ENCODE peak calls at places on chromosome 4, in five cellular contexts. One of them, this sample, is unnamed.
A peak's percentile ranks its signal among the peaks of the same experiment; 100 is the strongest.

GRCh38 chr4:924107-925096 is 7.7 kb downstream of the GAK start:
- DNase-seq in HCT116: no peak
- DNase-seq in SK-N-SH: peak; percentile 46
- DNase-seq in GM12878: peak; percentile 50
- DNase-seq in HepG2: no peak
- DNase-seq in this sample: no peak

GRCh38 chr4:184012937-184013336 is 107.8 kb downstream of the STOX2 start:
- DNase-seq in GM12878: no peak
- DNase-seq in SK-N-SH: peak; percentile 69
- DNase-seq in HepG2: no peak
- DNase-seq in HCT116: no peak
- DNase-seq in this sample: no peak

GRCh38 chr4:88660446-88661294 is 37.0 kb downstream of the NAP1L5 start:
- DNase-seq in SK-N-SH: no peak
- DNase-seq in HCT116: no peak
- DNase-seq in GM12878: no peak
- DNase-seq in HepG2: peak; percentile 27
- DNase-seq in this sample: no peak

GRCh38 chr4:168656055-168656660 is 159.3 kb downstream of the PALLD start:
- DNase-seq in GM12878: no peak
- DNase-seq in HepG2: no peak
- DNase-seq in SK-N-SH: no peak
- DNase-seq in HCT116: no peak
- DNase-seq in this sample: no peak

GRCh38 chr4:8232748-8233147 is 33.7 kb downstream of the SH3TC1 start:
- DNase-seq in GM12878: no peak
- DNase-seq in HepG2: no peak
- DNase-seq in SK-N-SH: no peak
- DNase-seq in HCT116: no peak
- DNase-seq in this sample: no peak

GRCh38 chr4:77819409-77819835 is 254 bp upstream of the CNOT6L start:
- DNase-seq in HCT116: no peak
- DNase-seq in HepG2: no peak
- DNase-seq in GM12878: no peak
- DNase-seq in SK-N-SH: peak; percentile 73
- DNase-seq in this sample: peak; percentile 2

GRCh38 chr4:120816385-120816784 is 106.1 kb downstream of the PRDM5 start:
- DNase-seq in HCT116: no peak
- DNase-seq in HepG2: no peak
- DNase-seq in GM12878: no peak
- DNase-seq in SK-N-SH: no peak
- DNase-seq in this sample: no peak

GRCh38 chr4:103802766-103803165 is 83.0 kb upstream of the TACR3 start:
- DNase-seq in HCT116: no peak
- DNase-seq in HepG2: no peak
- DNase-seq in SK-N-SH: no peak
- DNase-seq in GM12878: no peak
- DNase-seq in this sample: no peak

GRCh38 chr4:1232661-1233621 is 16.0 kb downstream of the CTBP1 start:
- DNase-seq in SK-N-SH: peak; percentile 96
- DNase-seq in HepG2: no peak
- DNase-seq in GM12878: no peak
- DNase-seq in HCT116: no peak
- DNase-seq in this sample: no peak

GRCh38 chr4:154033921-154034320 is 245.0 kb upstream of the SFRP2 start:
- DNase-seq in GM12878: no peak
- DNase-seq in HepG2: no peak
- DNase-seq in SK-N-SH: no peak
- DNase-seq in HCT116: no peak
- DNase-seq in this sample: no peak

GRCh38 chr4:150348079-150348478 is 233.9 kb upstream of the MAB21L2 start:
- DNase-seq in HepG2: no peak
- DNase-seq in SK-N-SH: no peak
- DNase-seq in GM12878: no peak
- DNase-seq in HCT116: peak; percentile 41
- DNase-seq in this sample: no peak

GRCh38 chr4:52883183-52883621 is 21.1 kb downstream of the RASL11B start:
- DNase-seq in HepG2: no peak
- DNase-seq in GM12878: no peak
- DNase-seq in SK-N-SH: no peak
- DNase-seq in HCT116: no peak
- DNase-seq in this sample: no peak

GRCh38 chr4:183180096-183180495 is 81.0 kb downstream of the WWC2 start:
- DNase-seq in SK-N-SH: no peak
- DNase-seq in HepG2: no peak
- DNase-seq in GM12878: no peak
- DNase-seq in HCT116: no peak
- DNase-seq in this sample: no peak

GRCh38 chr4:82591592-82591991 is 29.8 kb upstream of the TMEM150C start:
- DNase-seq in SK-N-SH: no peak
- DNase-seq in HepG2: no peak
- DNase-seq in GM12878: no peak
- DNase-seq in HCT116: no peak
- DNase-seq in this sample: no peak

GRCh38 chr4:68346461-68346860 is 3.4 kb downstream of the YTHDC1 start:
- DNase-seq in HCT116: no peak
- DNase-seq in SK-N-SH: no peak
- DNase-seq in GM12878: no peak
- DNase-seq in HepG2: peak; percentile 49
- DNase-seq in this sample: peak; percentile 52

GRCh38 chr4:68344049-68344448 is 5.8 kb downstream of the YTHDC1 start:
- DNase-seq in SK-N-SH: no peak
- DNase-seq in GM12878: no peak
- DNase-seq in HCT116: no peak
- DNase-seq in HepG2: no peak
- DNase-seq in this sample: no peak

GRCh38 chr4:68338625-68339024 is 11.3 kb downstream of the YTHDC1 start:
- DNase-seq in GM12878: no peak
- DNase-seq in HCT116: no peak
- DNase-seq in SK-N-SH: no peak
- DNase-seq in HepG2: no peak
- DNase-seq in this sample: no peak

GRCh38 chr4:68344785-68345184 is 5.1 kb downstream of the YTHDC1 start:
- DNase-seq in SK-N-SH: no peak
- DNase-seq in HCT116: no peak
- DNase-seq in GM12878: no peak
- DNase-seq in HepG2: no peak
- DNase-seq in this sample: no peak

DNA sequence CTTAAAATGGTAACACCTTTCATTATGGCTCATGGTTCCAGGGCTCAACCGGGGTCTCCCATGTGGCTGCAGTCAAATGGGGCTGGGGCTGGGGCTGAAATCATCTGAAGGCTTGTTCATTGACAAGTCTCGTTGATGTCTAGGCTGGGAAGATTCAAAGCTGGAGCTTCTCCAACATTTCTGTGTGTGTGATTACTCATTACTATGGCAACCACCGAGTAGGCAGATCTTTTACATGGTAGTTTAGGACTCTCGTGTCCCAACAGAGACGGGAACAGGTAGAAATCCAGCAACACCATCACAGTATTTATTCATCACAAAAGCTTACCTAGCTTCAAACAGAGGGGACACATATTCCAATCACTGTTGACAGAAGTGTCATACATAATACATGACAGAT is 7.8 kb downstream of the YTHDC1 start:
- DNase-seq in GM12878: no peak
- DNase-seq in HCT116: no peak
- DNase-seq in SK-N-SH: no peak
- DNase-seq in HepG2: no peak
- DNase-seq in this sample: no peak
- TF ChIP-seq JUND in GM12878: no peak
- TF ChIP-seq JUND in HCT116: no peak
- TF ChIP-seq JUND in SK-N-SH: no peak
- TF ChIP-seq JUND in HepG2: no peak
- TF ChIP-seq JUND in this sample: no peak

GRCh38 chr4:30882443-30882842 is 162.3 kb downstream of the PCDH7 start:
- DNase-seq in HCT116: no peak
- DNase-seq in SK-N-SH: no peak
- DNase-seq in HepG2: no peak
- DNase-seq in GM12878: no peak
- DNase-seq in this sample: no peak
- TF ChIP-seq JUND in HCT116: no peak
- TF ChIP-seq JUND in SK-N-SH: no peak
- TF ChIP-seq JUND in HepG2: no peak
- TF ChIP-seq JUND in GM12878: no peak
- TF ChIP-seq JUND in this sample: no peak

GRCh38 chr4:114250439-114250891 is 271.0 kb upstream of the ARSJ start:
- DNase-seq in HepG2: no peak
- DNase-seq in HCT116: no peak
- DNase-seq in SK-N-SH: no peak
- DNase-seq in GM12878: no peak
- DNase-seq in this sample: no peak
- TF ChIP-seq JUND in HepG2: no peak
- TF ChIP-seq JUND in HCT116: no peak
- TF ChIP-seq JUND in SK-N-SH: peak; percentile 80
- TF ChIP-seq JUND in GM12878: no peak
- TF ChIP-seq JUND in this sample: no peak

GRCh38 chr4:152606800-152607577 is 71.1 kb upstream of the FBXW7 start:
- DNase-seq in SK-N-SH: peak; percentile 18
- DNase-seq in HepG2: no peak
- DNase-seq in HCT116: no peak
- DNase-seq in GM12878: no peak
- DNase-seq in this sample: no peak

GRCh38 chr4:152609460-152609859 is 70.3 kb downstream of the TMEM154 start:
- DNase-seq in SK-N-SH: no peak
- DNase-seq in GM12878: no peak
- DNase-seq in HepG2: no peak
- DNase-seq in HCT116: no peak
- DNase-seq in this sample: no peak

GRCh38 chr4:152605031-152605430 is 69.1 kb upstream of the FBXW7 start:
- DNase-seq in HepG2: no peak
- DNase-seq in HCT116: no peak
- DNase-seq in GM12878: no peak
- DNase-seq in SK-N-SH: no peak
- DNase-seq in this sample: no peak

DNA sequence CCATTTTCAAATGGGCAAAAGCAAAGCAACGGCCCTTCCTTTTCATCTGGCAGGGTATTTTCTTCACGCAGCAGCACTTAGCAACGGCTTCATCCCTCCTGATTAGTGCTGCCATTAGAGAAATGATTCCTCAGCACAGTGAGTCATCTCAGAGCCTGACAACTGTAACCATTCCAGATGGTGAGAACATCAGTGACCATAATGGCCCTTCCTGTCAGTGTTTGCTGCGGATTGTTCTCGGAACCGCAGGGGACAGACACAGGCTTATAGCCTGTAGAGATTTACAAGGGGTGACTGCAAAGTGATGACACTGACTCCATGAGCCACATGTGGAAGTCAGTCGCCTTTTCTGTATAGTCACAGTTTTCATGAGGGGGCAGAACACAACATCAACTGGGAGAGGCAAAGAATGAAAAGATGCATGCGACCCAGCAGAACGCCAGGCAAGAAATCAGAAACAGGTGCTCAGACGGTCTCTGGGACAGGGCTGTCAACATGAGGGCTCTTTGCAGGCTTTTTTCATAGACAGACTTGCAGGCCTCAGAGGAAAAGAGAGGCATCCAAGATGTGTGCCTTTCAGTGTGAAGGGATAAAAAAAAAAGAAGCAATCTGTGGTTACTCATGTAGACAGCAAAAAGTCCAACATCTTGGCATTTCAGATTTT is 69.9 kb upstream of the FBXW7 start:
- DNase-seq in SK-N-SH: peak; percentile 30
- DNase-seq in GM12878: no peak
- DNase-seq in HepG2: no peak
- DNase-seq in HCT116: no peak
- DNase-seq in this sample: no peak
- TF ChIP-seq JUND in SK-N-SH: no peak
- TF ChIP-seq JUND in GM12878: no peak
- TF ChIP-seq JUND in HepG2: no peak
- TF ChIP-seq JUND in HCT116: no peak
- TF ChIP-seq JUND in this sample: no peak

GRCh38 chr4:100986360-100986868 is 360.9 kb downstream of the PPP3CA start:
- DNase-seq in GM12878: no peak
- DNase-seq in SK-N-SH: no peak
- DNase-seq in HepG2: peak; percentile 7
- DNase-seq in HCT116: no peak
- DNase-seq in this sample: no peak
- TF ChIP-seq JUND in GM12878: no peak
- TF ChIP-seq JUND in SK-N-SH: no peak
- TF ChIP-seq JUND in HepG2: no peak
- TF ChIP-seq JUND in HCT116: no peak
- TF ChIP-seq JUND in this sample: no peak

GRCh38 chr4:126264839-126265238 is 950.1 kb downstream of the FAT4 start:
- DNase-seq in SK-N-SH: no peak
- DNase-seq in HCT116: no peak
- DNase-seq in GM12878: no peak
- DNase-seq in HepG2: no peak
- DNase-seq in this sample: no peak
- TF ChIP-seq JUND in SK-N-SH: peak; percentile 35
- TF ChIP-seq JUND in HCT116: no peak
- TF ChIP-seq JUND in GM12878: no peak
- TF ChIP-seq JUND in HepG2: no peak
- TF ChIP-seq JUND in this sample: no peak

GRCh38 chr4:38308728-38309315 is 348.6 kb downstream of the PTTG2 start:
- DNase-seq in SK-N-SH: no peak
- DNase-seq in GM12878: no peak
- DNase-seq in HepG2: no peak
- DNase-seq in HCT116: no peak
- DNase-seq in this sample: no peak

GRCh38 chr4:38311495-38311894 is 351.3 kb downstream of the PTTG2 start:
- DNase-seq in HepG2: no peak
- DNase-seq in HCT116: no peak
- DNase-seq in SK-N-SH: no peak
- DNase-seq in GM12878: no peak
- DNase-seq in this sample: no peak

GRCh38 chr4:38313175-38313574 is 350.8 kb upstream of the KLF3 start:
- DNase-seq in HepG2: no peak
- DNase-seq in GM12878: no peak
- DNase-seq in SK-N-SH: no peak
- DNase-seq in HCT116: no peak
- DNase-seq in this sample: peak; percentile 72

GRCh38 chr4:38309471-38309870 is 349.3 kb downstream of the PTTG2 start:
- DNase-seq in HCT116: no peak
- DNase-seq in HepG2: no peak
- DNase-seq in GM12878: no peak
- DNase-seq in SK-N-SH: no peak
- DNase-seq in this sample: no peak

GRCh38 chr4:38310446-38311043 is 350.3 kb downstream of the PTTG2 start:
- DNase-seq in SK-N-SH: no peak
- DNase-seq in HCT116: no peak
- DNase-seq in GM12878: peak; percentile 97
- DNase-seq in HepG2: no peak
- DNase-seq in this sample: no peak
- TF ChIP-seq JUND in SK-N-SH: no peak
- TF ChIP-seq JUND in HCT116: no peak
- TF ChIP-seq JUND in GM12878: peak; percentile 61
- TF ChIP-seq JUND in HepG2: no peak
- TF ChIP-seq JUND in this sample: no peak

GRCh38 chr4:152166567-152166966 is 369.3 kb downstream of the FBXW7 start:
- DNase-seq in GM12878: no peak
- DNase-seq in HCT116: no peak
- DNase-seq in HepG2: no peak
- DNase-seq in SK-N-SH: no peak
- DNase-seq in this sample: peak; percentile 46
- TF ChIP-seq JUND in GM12878: no peak
- TF ChIP-seq JUND in HCT116: no peak
- TF ChIP-seq JUND in HepG2: no peak
- TF ChIP-seq JUND in SK-N-SH: no peak
- TF ChIP-seq JUND in this sample: no peak

This sample was measured in T47D.